ENCODE peak calls at places on chromosome 13, in four cellular contexts. Q, Z, U and M are unnamed samples.

GRCh38 chr13:27269114-27269665 is 1.4 kb upstream of the RASL11A start:
- DNase-seq in Z (no peak), U (no peak), Q (no peak), M (no peak)

GRCh38 chr13:21234537-21234936 is 58.1 kb downstream of the MRPL57 start:
- DNase-seq in Z (no peak), U (no peak), Q (no peak), M (peak)

GRCh38 chr13:82747331-82747730 is 1134.9 kb downstream of the SLITRK1 start:
- DNase-seq in U (no peak), Z (no peak), Q (no peak), M (no peak)

GRCh38 chr13:44309771-44310767 is 63.6 kb upstream of the SERP2 start:
- DNase-seq in Q (no peak), Z (peak), U (peak), M (no peak)

GRCh38 chr13:27632214-27632613 is 10.5 kb downstream of the POLR1D start:
- DNase-seq in Z (no peak), Q (no peak), U (no peak), M (no peak)

GRCh38 chr13:20482818-20483217 is 42.8 kb downstream of the CRYL1 start:
- DNase-seq in Z (no peak), Q (no peak), U (no peak), M (no peak)

GRCh38 chr13:28100149-28101121 is at the start of gene FLT3:
- DNase-seq in U (peak), Q (peak), Z (peak), M (peak)

GRCh38 chr13:60112771-60113170 is 51.0 kb downstream of the DIAPH3 start:
- DNase-seq in Z (no peak), U (peak), Q (no peak), M (no peak)

GRCh38 chr13:104773775-104774174 is 1707.6 kb upstream of the SLC10A2 start:
- DNase-seq in U (peak), Q (no peak), Z (peak), M (no peak)

GRCh38 chr13:23500858-23501257 is 67.4 kb upstream of the SACS start:
- DNase-seq in Z (peak), Q (no peak), U (peak), M (no peak)

GRCh38 chr13:26872444-26873173 is 112.0 kb upstream of the GPR12 start:
- DNase-seq in Z (peak), Q (peak), U (peak), M (peak)

GRCh38 chr13:100024023-100024422 is 42.4 kb downstream of the ZIC2 start:
- DNase-seq in Z (no peak), Q (no peak), U (no peak), M (no peak)

GRCh38 chr13:38045278-38046048 is 175.9 kb upstream of the TRPC4 start:
- DNase-seq in U (peak), Z (peak), Q (no peak), M (no peak)

GRCh38 chr13:79678100-79678499 is 197.1 kb downstream of the NDFIP2 start:
- DNase-seq in U (peak), Q (no peak), Z (no peak), M (no peak)

GRCh38 chr13:33434676-33435075 is 149.1 kb upstream of the STARD13 start:
- DNase-seq in Z (no peak), Q (no peak), U (no peak), M (no peak)

GRCh38 chr13:104014803-104015645 is 948.8 kb upstream of the SLC10A2 start:
- DNase-seq in Z (no peak), U (peak), Q (no peak), M (no peak)

GRCh38 chr13:100980171-100980570 is 305.6 kb upstream of the TMTC4 start:
- DNase-seq in Z (no peak), U (peak), Q (no peak), M (no peak)

GRCh38 chr13:111572956-111573355 is 252.5 kb downstream of the TEX29 start:
- DNase-seq in U (no peak), Q (no peak), Z (no peak), M (no peak)

GRCh38 chr13:73835138-73835721 is 299.0 kb downstream of the KLF12 start:
- DNase-seq in U (peak), Q (no peak), Z (peak), M (peak)

GRCh38 chr13:113964251-113964995 is 9.5 kb downstream of the C13orf46 start:
- DNase-seq in Q (no peak), U (no peak), Z (no peak), M (no peak)

GRCh38 chr13:82569581-82569980 is 1312.7 kb downstream of the SLITRK1 start:
- DNase-seq in Z (no peak), U (no peak), Q (no peak), M (no peak)

GRCh38 chr13:51921790-51922740 is 60.3 kb downstream of the CCDC70 start:
- DNase-seq in U (no peak), Q (no peak), Z (no peak), M (no peak)

GRCh38 chr13:92224825-92225224 is 826.4 kb downstream of the GPC5 start:
- DNase-seq in U (peak), Z (peak), Q (no peak), M (no peak)

GRCh38 chr13:44573790-44574465 is 2.2 kb downstream of the TSC22D1 start:
- DNase-seq in Z (peak), U (peak), Q (no peak), M (peak)

GRCh38 chr13:44397766-44398223 is 24.2 kb downstream of the SERP2 start:
- DNase-seq in Q (no peak), U (peak), Z (no peak), M (no peak)

GRCh38 chr13:50098693-50099092 is 83.4 kb downstream of the KCNRG start:
- DNase-seq in Z (no peak), U (no peak), Q (no peak), M (no peak)
- TF ChIP-seq CTCF in Z (no peak), U (no peak), Q (no peak), M (no peak)

DNA sequence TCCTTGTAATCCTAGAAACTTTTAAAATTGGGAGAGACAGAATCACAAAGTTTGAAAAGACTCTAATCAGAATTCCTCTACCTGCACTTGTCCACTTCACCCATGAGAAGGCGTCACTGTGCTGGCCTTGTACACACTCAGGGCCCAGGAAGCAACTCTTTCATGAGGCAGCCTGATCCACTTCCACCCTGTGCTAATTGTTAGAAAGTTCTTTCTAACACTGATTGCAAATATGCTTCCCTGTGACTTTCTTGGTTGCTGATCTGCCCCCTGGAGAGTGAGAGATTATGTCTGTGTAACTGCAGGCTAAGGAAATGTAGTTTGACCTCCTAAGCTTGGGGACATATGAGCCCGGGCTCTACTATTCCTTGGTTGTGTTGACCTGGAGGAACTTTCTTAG is 494.6 kb downstream of the MYO16 start:
- DNase-seq in U (no peak), Z (no peak), Q (no peak), M (no peak)
- TF ChIP-seq CTCF in U (no peak), Z (no peak), Q (no peak), M (no peak)

GRCh38 chr13:98486412-98486811 is 90.5 kb downstream of the STK24 start:
- DNase-seq in Q (no peak), Z (no peak), U (no peak), M (no peak)
- TF ChIP-seq CTCF in Q (no peak), Z (no peak), U (no peak), M (no peak)

DNA sequence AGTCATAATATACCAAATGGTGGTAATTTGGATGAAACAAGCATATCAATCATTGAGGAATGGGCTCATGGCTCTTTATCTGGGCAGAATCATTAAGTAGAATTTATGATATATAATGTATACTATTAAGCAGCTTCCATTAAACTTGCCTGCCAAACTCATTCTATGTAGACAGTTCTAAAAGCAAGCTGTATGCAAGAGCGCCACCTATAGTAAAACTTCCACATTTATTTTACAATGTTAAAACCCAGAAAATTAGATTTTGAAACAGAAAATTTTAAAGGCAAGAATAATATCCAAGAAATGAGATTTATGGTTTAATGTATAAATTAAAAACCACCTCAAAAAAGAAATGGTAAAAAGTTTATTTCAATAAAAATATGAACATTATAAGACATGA is 161.5 kb downstream of the MZT1 start:
- DNase-seq in Q (no peak), Z (peak), U (peak), M (peak)
- TF ChIP-seq CTCF in Q (peak), Z (peak), U (peak), M (peak)

GRCh38 chr13:107223867-107224266 is 655.9 kb upstream of the ARGLU1 start:
- DNase-seq in Q (no peak), U (no peak), Z (no peak), M (no peak)
- TF ChIP-seq CTCF in Q (no peak), U (no peak), Z (no peak), M (no peak)